ENCODE peak calls at places on chromosomes 12 and 14, in nine cellular contexts. Q, O, T, A, R, X, K, V and J are unnamed samples.
A peak's percentile ranks its signal among the peaks of the same experiment; 100 is the strongest.

GRCh38 chr14:98136420-98136819 is 1135.6 kb downstream of the BCL11B start:
- DNase-seq in O (no peak), T (no peak), A (no peak), Q (no peak), R (no peak), X (no peak), V (no peak), K (no peak), J (no peak)

GRCh38 chr12:70590549-70591226 is 46.5 kb downstream of the PTPRB start:
- DNase-seq in T (no peak), O (no peak), V (no peak), Q (no peak), A (no peak), X (no peak), K (no peak), R (no peak), J (no peak)

GRCh38 chr14:98198385-98198784 is 1073.6 kb downstream of the BCL11B start:
- DNase-seq in T (no peak), X (no peak), K (no peak), O (no peak), A (no peak), R (no peak), Q (no peak), V (no peak), J (no peak)

GRCh38 chr14:36771256-36771655 is 109.6 kb downstream of the PAX9 start:
- DNase-seq in V (peak; percentile 32), R (no peak), T (no peak), A (peak; percentile 88), Q (no peak), X (peak; percentile 14), K (no peak), O (no peak), J (no peak)

GRCh38 chr14:102508410-102508773 is 1.2 kb downstream of the ANKRD9 start:
- DNase-seq in A (peak; percentile 66), Q (peak; percentile 54), X (peak; percentile 65), T (no peak), V (peak; percentile 59), O (no peak), K (no peak), R (peak; percentile 62), J (peak; percentile 54)

GRCh38 chr12:20044836-20045235 is 323.5 kb upstream of the PDE3A start:
- DNase-seq in R (no peak), V (no peak), O (no peak), T (no peak), K (peak; percentile 85), X (peak; percentile 2), Q (no peak), A (no peak), J (no peak)

GRCh38 chr14:33676135-33676566 is 274.7 kb downstream of the EGLN3 start:
- DNase-seq in R (peak; percentile 20), V (peak; percentile 53), A (no peak), K (peak; percentile 57), T (no peak), Q (peak; percentile 19), X (peak; percentile 37), O (peak; percentile 32), J (no peak)

GRCh38 chr14:71438684-71439083 is 493.5 kb upstream of the RGS6 start:
- DNase-seq in A (no peak), V (no peak), R (no peak), T (no peak), X (no peak), O (no peak), K (peak; percentile 67), Q (no peak), J (no peak)

GRCh38 chr14:93959239-93960107 is 16.9 kb downstream of the ASB2 start:
- DNase-seq in T (no peak), A (peak; percentile 97), X (peak; percentile 85), V (peak; percentile 94), K (peak; percentile 83), Q (peak; percentile 56), O (no peak), R (no peak), J (peak; percentile 88)

GRCh38 chr12:66514581-66514980 is 164.3 kb downstream of the GRIP1 start:
- DNase-seq in A (peak; percentile 45), O (no peak), R (no peak), X (no peak), Q (no peak), T (no peak), V (no peak), K (peak; percentile 42), J (no peak)

GRCh38 chr12:97800561-97800960 is 338.0 kb downstream of the RMST start:
- DNase-seq in Q (no peak), A (no peak), K (no peak), R (no peak), V (no peak), X (no peak), O (no peak), T (no peak), J (no peak)

GRCh38 chr12:132601171-132601883 is 9.1 kb downstream of the LRCOL1 start:
- DNase-seq in Q (no peak), V (no peak), K (no peak), A (no peak), T (no peak), X (no peak), R (no peak), O (peak; percentile 63), J (no peak)

GRCh38 chr12:129659927-129660326 is 243.9 kb downstream of the TMEM132D start:
- DNase-seq in V (no peak), X (no peak), A (no peak), O (no peak), K (peak; percentile 28), Q (no peak), R (no peak), T (no peak), J (no peak)

GRCh38 chr14:106875503-106875902 is 1349.1 kb downstream of the TMEM121 start:
- DNase-seq in X (no peak), O (no peak), V (peak; percentile 56), T (no peak), Q (no peak), A (no peak), K (no peak), R (peak; percentile 26), J (no peak)

GRCh38 chr12:28575593-28576205 is 385.4 kb downstream of the CCDC91 start:
- DNase-seq in V (no peak), R (no peak), Q (no peak), X (no peak), T (no peak), A (no peak), O (no peak), K (no peak), J (no peak)

DNA sequence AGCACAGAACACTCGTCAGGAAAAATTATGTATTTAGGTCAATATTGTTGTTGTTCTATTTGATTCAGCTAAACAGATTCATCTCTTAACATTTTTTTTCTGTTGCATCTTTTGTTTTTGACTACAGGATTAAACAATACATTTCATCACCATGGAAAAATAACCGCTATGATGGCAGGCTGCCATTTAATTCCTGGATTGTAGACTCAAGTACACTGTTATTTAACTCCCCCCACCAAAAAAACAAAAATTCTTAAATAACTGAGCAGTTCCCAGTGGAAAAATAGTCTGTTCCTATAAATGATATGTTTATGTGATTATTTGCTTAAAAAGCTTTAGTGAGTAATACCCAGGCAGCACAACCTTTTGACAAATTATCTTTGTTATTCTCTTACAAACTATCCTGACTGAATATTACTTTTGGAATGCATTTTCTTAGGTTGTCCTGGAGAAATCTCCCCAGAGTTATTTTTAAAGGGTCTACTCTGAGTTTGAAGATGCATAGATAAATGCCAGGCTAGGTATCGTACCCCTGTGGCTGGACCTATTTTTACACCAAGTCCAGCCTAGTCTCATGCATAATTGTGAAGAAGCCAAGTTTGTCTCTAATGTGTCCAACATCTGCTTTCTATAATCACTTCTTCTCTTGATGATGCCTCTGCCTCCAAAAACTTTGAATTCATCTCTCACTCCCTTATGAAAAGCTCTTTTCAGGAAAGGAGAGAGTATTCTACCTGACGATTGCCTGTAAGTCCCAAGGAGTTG is 3.7 kb downstream of the KERA start:
- DNase-seq in X (peak; percentile 25), V (no peak), Q (peak; percentile 43), T (no peak), K (peak; percentile 88), O (no peak), A (no peak), R (no peak), J (no peak)
- TF ChIP-seq CTCF in X (no peak), V (no peak), Q (no peak), T (no peak), K (no peak), O (no peak), A (no peak), R (no peak), J (no peak)

DNA sequence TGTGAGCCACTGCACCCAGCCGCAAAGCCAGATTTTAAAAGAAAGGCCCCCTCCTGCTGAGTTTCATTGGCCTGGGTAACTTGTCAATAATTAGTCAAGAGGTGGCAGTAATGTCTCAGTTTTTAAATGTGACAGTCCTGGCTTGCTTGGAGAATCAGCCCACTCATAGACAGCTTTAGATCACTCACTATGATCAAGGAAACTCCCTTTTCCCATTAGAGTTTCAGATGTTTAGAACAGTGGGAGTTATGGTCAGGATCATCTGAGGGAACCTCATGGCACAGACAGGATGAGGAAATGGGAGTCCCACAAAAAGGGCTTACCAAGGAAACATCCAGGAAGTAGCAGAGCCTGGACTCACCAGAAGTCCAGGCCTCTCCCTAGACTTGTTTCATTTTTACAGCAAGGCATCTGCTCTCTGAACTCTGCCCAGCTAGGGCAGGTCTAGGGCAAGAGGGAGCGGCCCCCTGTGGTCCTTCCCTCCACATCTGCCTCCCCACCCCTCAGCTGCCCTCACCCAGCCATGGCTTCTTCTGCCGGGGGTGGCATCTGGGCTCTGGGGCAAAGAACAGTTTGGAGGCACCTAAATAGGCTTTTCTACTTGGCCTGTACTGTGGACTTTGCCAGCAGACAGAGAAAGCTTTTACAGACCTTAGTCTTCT is 11.2 kb downstream of the BCL2L14 start:
- DNase-seq in O (no peak), Q (no peak), K (peak; percentile 66), T (no peak), X (peak; percentile 78), R (no peak), V (peak; percentile 18), A (peak; percentile 40), J (peak; percentile 74)
- TF ChIP-seq CTCF in O (no peak), Q (peak; percentile 24), K (peak; percentile 29), T (peak; percentile 26), X (peak; percentile 75), R (peak; percentile 59), V (no peak), A (no peak), J (peak; percentile 50)

GRCh38 chr14:79076428-79076827 is 906.3 kb downstream of the NRXN3 start:
- DNase-seq in Q (no peak), A (no peak), O (no peak), R (no peak), T (no peak), K (no peak), V (no peak), X (no peak), J (no peak)
- TF ChIP-seq CTCF in Q (no peak), A (no peak), O (no peak), R (no peak), T (no peak), K (no peak), V (no peak), X (no peak), J (no peak)

DNA sequence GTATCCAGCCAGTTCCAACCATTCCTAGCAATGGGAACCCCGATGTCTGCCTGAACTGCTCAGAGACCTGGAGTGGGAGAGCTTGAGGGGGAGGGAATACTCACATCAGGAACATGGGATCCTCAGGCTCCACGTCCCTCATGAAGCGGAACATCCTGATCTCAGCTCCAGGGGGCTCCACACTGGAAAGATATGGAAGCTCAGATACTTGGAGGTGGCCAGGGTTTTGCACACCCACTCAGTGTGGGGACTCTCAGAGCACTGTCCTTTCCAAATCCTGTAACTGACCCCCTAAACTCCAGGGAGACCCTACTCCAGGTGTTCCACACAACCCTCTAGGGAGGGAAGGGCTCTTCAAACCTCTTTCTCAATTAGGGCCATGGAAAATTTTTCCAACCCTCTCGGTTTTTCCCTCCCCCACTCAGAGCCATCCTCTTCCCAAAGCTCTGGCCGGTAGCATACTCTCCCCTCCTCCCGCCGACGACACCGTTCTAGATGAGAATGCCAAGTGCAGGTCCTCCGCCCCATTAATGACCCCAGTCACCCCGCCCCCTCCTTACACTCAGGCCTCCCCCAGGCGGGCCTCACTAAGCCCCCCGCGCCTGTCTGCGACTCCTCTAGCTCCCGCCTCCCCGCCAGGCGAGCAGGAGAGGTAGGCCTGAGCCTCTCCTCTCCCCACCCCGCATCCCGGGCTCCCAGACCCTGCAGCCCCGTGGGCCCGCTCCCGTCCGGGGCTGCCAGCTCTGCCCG is 585 bp downstream of the MLF2 start:
- DNase-seq in O (no peak), K (peak; percentile 60), R (peak; percentile 55), Q (peak; percentile 60), X (peak; percentile 69), T (peak; percentile 60), V (no peak), A (no peak), J (peak; percentile 63)
- TF ChIP-seq CTCF in O (no peak), K (peak; percentile 50), R (no peak), Q (peak; percentile 29), X (peak; percentile 38), T (no peak), V (no peak), A (no peak), J (no peak)